ENCODE peak calls at places on chromosomes 5 and 9, in five cellular contexts. M, C, L, N and O are unnamed samples.

GRCh38 chr5:138722518-138722917 is 30.7 kb upstream of the CTNNA1 start:
- DNase-seq in C (no peak), M (no peak), L (no peak), N (no peak), O (no peak)

GRCh38 chr5:1727571-1727970 is 72.1 kb downstream of the MRPL36 start:
- DNase-seq in L (peak; percentile 12), M (no peak), C (peak; percentile 57), N (no peak), O (no peak)

GRCh38 chr9:86585422-86586143 is 231.4 kb upstream of the TUT7 start:
- DNase-seq in M (no peak), N (no peak), L (no peak), C (no peak), O (no peak)

GRCh38 chr9:13816837-13817236 is 497.1 kb downstream of the NFIB start:
- DNase-seq in C (no peak), M (no peak), N (no peak), L (no peak), O (no peak)

GRCh38 chr5:116374434-116374852 is 200.2 kb downstream of the SEMA6A start:
- DNase-seq in L (no peak), C (no peak), M (no peak), N (no peak), O (no peak)

GRCh38 chr9:128243486-128244415 is 32.1 kb downstream of the GOLGA2 start:
- DNase-seq in M (no peak), L (no peak), N (peak; percentile 58), C (peak; percentile 75), O (no peak)

GRCh38 chr9:130994546-130995398 is 14.2 kb upstream of the LAMC3 start:
- DNase-seq in M (no peak), N (no peak), C (no peak), L (no peak), O (no peak)

GRCh38 chr9:135020481-135021392 is 66.7 kb upstream of the OLFM1 start:
- DNase-seq in L (no peak), C (no peak), N (no peak), M (no peak), O (no peak)

GRCh38 chr5:104061707-104062106 is 499.1 kb upstream of the NUDT12 start:
- DNase-seq in M (no peak), N (no peak), C (no peak), L (no peak), O (no peak)

GRCh38 chr5:151664694-151665583 is 21.8 kb downstream of the SPARC start:
- DNase-seq in L (no peak), N (peak; percentile 64), M (no peak), C (no peak), O (no peak)

GRCh38 chr9:101791533-101791932 is 53.1 kb upstream of the GRIN3A start:
- DNase-seq in N (no peak), M (no peak), C (no peak), L (no peak), O (no peak)

GRCh38 chr5:112420111-112420864 is 1.2 kb upstream of the EPB41L4A start:
- DNase-seq in L (peak; percentile 86), C (peak; percentile 88), M (peak; percentile 91), N (peak; percentile 87), O (peak; percentile 88)

GRCh38 chr5:53109041-53109435 is 519 bp downstream of the MOCS2 start:
- DNase-seq in M (peak; percentile 16), L (no peak), C (no peak), N (no peak), O (peak; percentile 44)

GRCh38 chr9:113654605-113655193 is 191.2 kb downstream of the RGS3 start:
- DNase-seq in L (peak; percentile 49), N (peak; percentile 84), M (peak; percentile 27), C (peak; percentile 89), O (no peak)

GRCh38 chr9:134834217-134834956 is 46.2 kb upstream of the FCN2 start:
- DNase-seq in C (no peak), M (no peak), L (no peak), N (no peak), O (no peak)

GRCh38 chr5:172293054-172293744 is 9.6 kb upstream of the UBTD2 start:
- DNase-seq in L (peak; percentile 45), N (peak; percentile 64), M (peak; percentile 82), C (peak; percentile 88), O (peak; percentile 51)

GRCh38 chr5:83925952-83926351 is 205.3 kb upstream of the HAPLN1 start:
- DNase-seq in L (no peak), C (no peak), N (no peak), M (no peak), O (no peak)

GRCh38 chr5:177393206-177393765 is 7.2 kb downstream of the PFN3 start:
- DNase-seq in L (no peak), M (no peak), C (no peak), N (no peak), O (no peak)

GRCh38 chr9:36991516-36992134 is 42.4 kb downstream of the PAX5 start:
- DNase-seq in M (no peak), C (no peak), L (no peak), N (no peak), O (peak; percentile 48)

GRCh38 chr5:159951387-159951786 is 35.1 kb downstream of the ADRA1B start:
- DNase-seq in N (no peak), L (no peak), C (no peak), M (no peak), O (no peak)

GRCh38 chr5:41010572-41010971 is 60.6 kb downstream of the MROH2B start:
- DNase-seq in N (no peak), L (no peak), M (no peak), C (no peak), O (no peak)

GRCh38 chr5:41004931-41005330 is 66.2 kb downstream of the MROH2B start:
- DNase-seq in M (no peak), C (no peak), L (no peak), N (no peak), O (no peak)

GRCh38 chr5:41012318-41012717 is 58.8 kb downstream of the MROH2B start:
- DNase-seq in L (no peak), N (no peak), M (no peak), C (no peak), O (no peak)

GRCh38 chr5:41003670-41004376 is 67.3 kb downstream of the MROH2B start:
- DNase-seq in N (no peak), C (no peak), L (no peak), M (no peak), O (no peak)

DNA sequence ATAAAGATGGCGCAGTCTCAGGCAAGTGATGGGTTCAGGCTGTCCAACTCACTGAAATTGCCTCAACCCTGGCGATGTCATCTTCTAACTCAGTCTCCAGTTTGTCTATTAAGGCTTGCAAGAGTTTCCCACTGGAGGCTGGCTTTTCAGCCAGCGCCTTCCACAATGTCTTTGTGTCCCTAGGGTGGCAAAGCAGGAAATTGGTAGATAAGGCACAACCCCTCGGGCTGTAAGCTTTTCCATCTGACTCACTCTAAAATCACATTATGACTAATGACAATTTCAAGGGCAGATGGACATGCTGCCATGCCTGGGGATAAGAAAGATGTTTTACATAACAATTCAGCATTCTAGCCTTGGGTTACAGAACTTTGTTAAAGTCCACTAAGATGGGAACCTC is 61.9 kb downstream of the MROH2B start:
- DNase-seq in L (no peak), C (no peak), N (no peak), M (no peak), O (no peak)
- TF ChIP-seq POLR2A in L (no peak), C (no peak), N (no peak), M (no peak), O (no peak)

GRCh38 chr9:122159026-122159924 is at the start of the genes MORN5 and NDUFA8:
- DNase-seq in N (peak; percentile 95), L (peak; percentile 96), C (peak; percentile 98), M (peak; percentile 99), O (peak; percentile 97)
- TF ChIP-seq POLR2A in N (peak; percentile 93), L (peak; percentile 71), C (peak; percentile 88), M (no peak), O (peak; percentile 89)

GRCh38 chr5:154190652-154191304 is at the start of gene GALNT10:
- DNase-seq in C (peak; percentile 77), N (peak; percentile 79), L (peak; percentile 78), M (peak; percentile 77), O (peak; percentile 85)
- TF ChIP-seq POLR2A in C (no peak), N (no peak), L (peak; percentile 51), M (no peak), O (peak; percentile 20)

DNA sequence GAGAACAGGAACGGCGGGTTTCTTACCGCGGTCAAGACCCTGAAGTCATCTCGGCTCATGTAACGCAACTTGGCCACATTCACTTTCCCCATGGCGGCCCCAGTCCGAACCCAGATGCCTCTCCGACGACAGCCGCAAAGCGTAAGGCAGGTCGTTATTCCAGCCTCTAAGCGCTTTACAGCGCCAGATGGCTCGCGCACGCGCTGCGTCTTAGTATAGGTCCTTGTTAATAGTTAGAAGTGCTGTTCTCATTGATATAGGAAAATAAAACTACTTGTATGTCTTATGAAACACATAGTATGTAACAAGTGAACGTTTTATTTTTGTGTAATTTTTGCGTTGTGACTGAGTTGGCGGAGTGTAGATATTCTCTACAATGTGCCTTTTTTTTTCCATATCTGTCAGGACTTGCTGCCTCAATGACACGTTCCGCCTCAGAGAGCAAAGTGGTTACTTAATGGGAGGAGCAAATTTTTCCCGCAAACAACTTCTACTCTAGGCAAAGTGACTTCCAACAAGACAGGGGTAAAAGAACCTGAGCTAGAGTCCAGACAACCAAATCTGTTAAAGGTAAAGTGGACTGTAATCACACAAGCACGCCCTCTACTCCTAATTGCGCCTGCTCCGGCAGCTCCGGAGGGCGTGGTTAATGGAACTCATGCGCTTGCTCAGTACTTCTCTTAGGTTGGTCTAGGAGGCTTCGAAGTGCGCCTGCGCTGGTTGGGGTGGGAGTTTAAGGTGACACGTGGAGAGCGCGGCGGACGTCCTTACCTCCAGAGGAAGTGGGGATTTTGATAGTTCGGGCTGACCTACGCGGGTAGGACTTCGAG is at the start of gene RIOK2:
- DNase-seq in M (peak; percentile 96), N (peak; percentile 94), C (peak; percentile 95), L (peak; percentile 94), O (peak; percentile 94)
- TF ChIP-seq POLR2A in M (no peak), N (no peak), C (peak; percentile 47), L (peak; percentile 52), O (peak; percentile 84)